ENCODE peak calls at places on chromosomes 6 and 20, in four cellular contexts. G is GM12878, N is K562, W is GM12891. X is an unnamed sample.

GRCh38 chr6:158654960-158655485 is 5.2 kb downstream of the SYTL3 start:
- DNase-seq in G (no peak), N (no peak), W (no peak), X (peak; percentile 64)

GRCh38 chr6:45650527-45651135 is 272.9 kb upstream of the SUPT3H start:
- DNase-seq in G (no peak), N (no peak), W (no peak), X (no peak)

GRCh38 chr6:21157186-21157929 is 436.2 kb upstream of the SOX4 start:
- DNase-seq in G (peak; percentile 53), N (no peak), W (no peak), X (no peak)

GRCh38 chr6:48074368-48074767 is 36.6 kb downstream of the PTCHD4 start:
- DNase-seq in G (no peak), N (no peak), W (no peak), X (no peak)

GRCh38 chr6:79034865-79035264 is 43.2 kb downstream of the PHIP start:
- DNase-seq in G (peak; percentile 32), N (no peak), W (no peak), X (no peak)

GRCh38 chr6:2961971-2962370 is 9.4 kb downstream of the SERPINB6 start:
- DNase-seq in G (no peak), N (peak; percentile 47), W (no peak), X (no peak)

GRCh38 chr6:125183391-125183790 is 29.8 kb downstream of the TPD52L1 start:
- DNase-seq in G (no peak), N (no peak), W (no peak), X (no peak)

GRCh38 chr6:38436726-38437465 is 202.8 kb downstream of the BTBD9 start:
- DNase-seq in G (no peak), N (no peak), W (no peak), X (no peak)

GRCh38 chr6:34817337-34817910 is 25.5 kb downstream of the BLTP3A start:
- DNase-seq in G (no peak), N (no peak), W (no peak), X (no peak)

GRCh38 chr6:25774120-25774730 is 19.7 kb downstream of the SLC17A4 start:
- DNase-seq in G (no peak), N (no peak), W (no peak), X (no peak)

GRCh38 chr6:89977808-89978748 is 83.8 kb downstream of the GJA10 start:
- DNase-seq in G (no peak), N (no peak), W (no peak), X (no peak)

GRCh38 chr6:107458687-107459282 is 579 bp downstream of the PDSS2 start:
- DNase-seq in G (peak; percentile 8), N (peak; percentile 40), W (peak; percentile 32), X (no peak)

GRCh38 chr20:9615118-9615517 is 100.7 kb downstream of the LAMP5 start:
- DNase-seq in G (no peak), N (no peak), W (no peak), X (no peak)

GRCh38 chr6:30060634-30060981 is 457 bp upstream of the POLR1H start:
- DNase-seq in G (no peak), N (peak; percentile 49), W (no peak), X (peak; percentile 50)

GRCh38 chr6:156731436-156731835 is 45.7 kb upstream of the ARID1B start:
- DNase-seq in G (no peak), N (no peak), W (no peak), X (no peak)
- TF ChIP-seq SPI1 in G (no peak), N (no peak), W (no peak), X (no peak)

DNA sequence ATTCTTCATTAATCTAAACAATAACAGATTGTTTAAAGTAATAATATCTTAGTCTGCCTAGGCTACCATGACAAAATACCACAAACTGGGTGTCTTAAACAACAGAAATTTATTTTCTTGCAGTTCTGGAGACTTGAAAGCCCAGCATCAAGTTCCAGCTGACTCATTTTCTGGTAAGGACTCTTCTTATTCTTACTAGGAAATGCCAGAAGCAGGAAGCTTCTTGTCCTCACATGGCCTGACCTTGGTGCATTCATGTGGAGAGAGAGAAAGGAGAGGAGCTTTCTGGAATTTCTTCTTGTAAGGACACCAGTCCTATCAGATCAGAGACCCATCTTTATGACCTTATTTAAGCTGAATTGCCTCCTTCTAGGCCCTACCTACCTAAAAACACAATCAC is 110.5 kb downstream of the ANKRD60 start:
- DNase-seq in G (no peak), N (no peak), W (no peak), X (no peak)
- TF ChIP-seq SPI1 in G (no peak), N (no peak), W (no peak), X (no peak)

DNA sequence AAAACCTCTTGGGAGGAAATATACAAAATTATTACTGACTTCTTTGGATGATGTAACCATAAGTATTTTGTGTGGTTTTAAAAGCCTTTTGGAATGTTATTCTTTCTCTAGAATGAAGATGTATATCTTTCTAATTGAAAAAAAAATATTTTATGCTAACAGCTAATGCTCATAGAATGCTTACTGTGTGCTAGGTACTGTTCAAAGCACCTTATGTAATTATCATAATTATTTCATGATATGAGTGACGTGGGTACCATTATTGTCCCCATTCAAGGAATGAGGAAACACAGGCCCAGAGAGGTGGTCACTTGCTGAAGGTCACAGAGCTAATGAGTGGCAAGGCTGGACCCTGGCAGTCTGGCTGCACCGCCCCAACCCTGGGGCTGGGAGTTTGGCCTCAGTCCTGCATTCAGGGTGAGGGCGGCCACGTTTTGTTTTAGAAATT is 37.5 kb downstream of the TFEB start:
- DNase-seq in G (no peak), N (no peak), W (no peak), X (no peak)
- TF ChIP-seq SPI1 in G (no peak), N (no peak), W (no peak), X (no peak)

DNA sequence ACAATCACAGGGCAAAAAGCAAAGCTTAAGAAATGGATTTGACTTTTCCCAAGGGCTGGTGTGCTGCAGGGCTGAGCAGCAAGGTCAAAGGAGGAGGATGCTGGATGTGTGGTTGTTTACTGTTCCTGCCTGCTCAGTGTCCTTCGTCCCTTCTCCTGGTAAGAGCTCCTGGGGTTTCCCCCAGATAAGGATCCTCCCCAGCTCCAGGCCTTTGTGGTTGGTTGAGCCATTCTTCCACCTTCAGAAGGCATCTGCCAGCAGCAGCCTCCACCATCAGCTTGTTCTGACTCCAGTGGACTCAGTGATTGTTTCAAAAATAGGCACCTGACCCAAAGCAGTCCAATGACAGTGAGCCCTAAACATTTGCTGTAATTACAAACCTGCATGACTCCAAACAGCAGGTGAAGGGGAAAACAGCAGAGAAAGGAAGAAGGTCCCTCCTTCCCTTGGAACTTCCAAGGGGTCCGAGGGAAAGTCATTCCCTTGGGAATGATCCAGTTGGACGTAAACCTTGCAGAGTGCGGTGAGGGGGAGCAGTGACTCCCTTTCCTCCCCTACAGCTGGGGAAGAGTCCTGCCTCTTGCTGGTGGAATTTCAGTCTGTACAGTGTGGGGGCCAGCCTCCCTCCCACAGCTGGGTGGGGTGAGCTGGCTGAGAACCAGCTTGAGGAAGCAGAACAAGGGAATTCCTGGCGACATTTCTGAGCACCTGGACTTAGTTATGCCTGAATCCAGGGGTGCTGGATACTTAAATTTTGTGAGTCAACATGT is 152.3 kb downstream of the ANKRD60 start:
- DNase-seq in G (no peak), N (no peak), W (no peak), X (no peak)
- TF ChIP-seq SPI1 in G (no peak), N (no peak), W (no peak), X (no peak)

GRCh38 chr6:41502607-41503434 is 43.4 kb upstream of the FOXP4 start:
- DNase-seq in G (no peak), N (no peak), W (no peak), X (no peak)

GRCh38 chr6:41504526-41505021 is 41.6 kb upstream of the FOXP4 start:
- DNase-seq in G (no peak), N (no peak), W (no peak), X (no peak)

GRCh38 chr6:41503435-41503768 is 42.8 kb upstream of the FOXP4 start:
- DNase-seq in G (no peak), N (no peak), W (no peak), X (no peak)

GRCh38 chr6:41503841-41504525 is 42.2 kb upstream of the FOXP4 start:
- DNase-seq in G (no peak), N (no peak), W (peak; percentile 53), X (no peak)

GRCh38 chr6:41505084-41506049 is 40.8 kb upstream of the FOXP4 start:
- DNase-seq in G (no peak), N (no peak), W (peak; percentile 83), X (no peak)
- TF ChIP-seq SPI1 in G (peak; percentile 20), N (no peak), W (peak; percentile 44), X (no peak)

GRCh38 chr6:12113190-12113578 is 101.1 kb downstream of the HIVEP1 start:
- DNase-seq in G (no peak), N (no peak), W (no peak), X (no peak)
- TF ChIP-seq SPI1 in G (no peak), N (no peak), W (no peak), X (no peak)

GRCh38 chr6:53735896-53736295 is 58.9 kb upstream of the LRRC1 start:
- DNase-seq in G (no peak), N (no peak), W (no peak), X (no peak)
- TF ChIP-seq SPI1 in G (no peak), N (no peak), W (no peak), X (no peak)

DNA sequence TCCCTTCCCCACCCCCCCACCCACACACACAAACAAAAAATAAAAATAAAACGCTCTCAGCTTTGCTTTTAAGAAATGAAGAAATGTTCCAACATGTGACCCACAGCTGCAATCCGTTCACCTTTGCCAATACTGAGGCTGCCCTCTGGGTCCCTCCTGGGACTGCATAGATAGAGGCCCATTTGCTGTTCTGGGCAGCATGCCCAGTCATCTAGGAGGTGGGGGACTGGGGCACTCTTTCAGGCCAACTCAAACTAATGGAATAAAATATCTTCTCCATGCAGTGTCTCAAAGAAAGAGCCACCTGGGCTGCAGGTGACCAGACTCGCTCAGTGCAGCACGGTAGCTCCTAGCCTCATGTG is 79.9 kb downstream of the SLC22A3 start:
- DNase-seq in G (no peak), N (no peak), W (no peak), X (no peak)
- TF ChIP-seq SPI1 in G (no peak), N (no peak), W (no peak), X (no peak)

DNA sequence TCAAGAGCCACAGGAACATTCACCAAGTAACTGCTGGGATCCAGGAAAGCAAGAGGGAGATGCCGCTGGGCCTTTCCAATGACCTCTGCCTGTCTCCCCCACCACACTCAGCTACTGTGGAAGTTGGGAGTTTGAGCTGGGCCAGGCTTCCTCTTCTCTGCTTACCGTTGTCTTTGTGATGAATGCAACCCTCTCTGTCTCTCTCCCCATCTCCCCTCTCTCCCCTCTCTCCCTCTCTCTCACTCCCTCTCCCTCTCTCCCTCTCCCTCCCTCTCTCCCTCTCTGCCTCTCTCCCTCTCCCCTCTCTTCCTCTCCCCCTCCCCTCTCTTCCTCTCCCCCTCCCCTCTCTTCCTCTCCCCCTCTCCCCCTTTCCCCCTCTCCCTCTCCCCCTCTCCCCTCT is 54.8 kb downstream of the EDN3 start:
- DNase-seq in G (no peak), N (no peak), W (no peak), X (no peak)
- TF ChIP-seq SPI1 in G (no peak), N (no peak), W (no peak), X (no peak)

DNA sequence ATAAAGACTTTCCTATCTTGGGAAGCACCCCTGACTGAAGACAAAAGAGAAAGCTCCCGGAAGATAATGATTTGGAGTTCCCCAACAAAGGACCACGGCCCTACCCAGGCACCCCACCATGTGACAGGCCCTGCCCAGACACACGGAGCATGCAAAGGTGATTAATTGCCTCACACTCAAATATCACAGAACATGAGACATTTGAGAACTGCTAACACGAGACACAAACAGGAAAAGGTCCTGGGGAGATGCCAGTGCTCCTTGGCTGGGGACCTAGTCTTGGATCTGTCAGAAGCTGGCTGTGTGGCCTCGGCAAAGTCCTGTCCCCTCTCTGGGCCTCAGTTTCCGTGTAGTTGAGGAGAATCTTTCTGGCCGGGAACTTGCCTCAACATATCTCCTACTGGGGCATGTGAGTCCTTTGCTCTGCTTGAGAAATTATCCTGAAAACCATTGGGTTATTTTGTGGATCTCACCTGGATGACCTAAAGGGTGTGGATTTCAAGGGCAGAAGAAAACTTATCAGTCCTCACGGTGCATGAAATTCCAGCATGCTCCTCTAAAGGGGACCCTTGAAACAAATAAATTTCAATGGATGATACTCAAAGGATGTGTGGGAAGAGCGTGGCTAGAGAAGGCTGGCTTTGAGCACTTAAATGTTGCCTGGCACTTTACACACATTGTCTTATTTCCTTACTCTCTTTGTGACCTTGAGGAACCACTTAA is 82.3 kb upstream of the PTPN1 start:
- DNase-seq in G (no peak), N (no peak), W (no peak), X (no peak)
- TF ChIP-seq SPI1 in G (no peak), N (no peak), W (no peak), X (no peak)

X was measured in HL-60.